ENCODE peak calls at places on chromosomes 6 and 20, in four cellular contexts. U is body of pancreas, R is mesenchymal stem cell, M is neural progenitor cell. G is an unnamed sample.
A peak's percentile ranks its signal among the peaks of the same experiment; 100 is the strongest.

GRCh38 chr6:138005846-138006245 is 101.4 kb downstream of the PERP start:
- DNase-seq in U (no peak), R (no peak), M (no peak), G (no peak)

GRCh38 chr20:51447097-51447764 is 95.3 kb downstream of the NFATC2 start:
- DNase-seq in U (peak; percentile 58), R (peak; percentile 93), M (peak; percentile 36), G (no peak)

GRCh38 chr6:7392402-7392801 is 2.8 kb downstream of the RIOK1 start:
- DNase-seq in U (no peak), R (peak; percentile 24), M (no peak), G (no peak)

GRCh38 chr6:72626126-72626525 is 4.3 kb downstream of the KCNQ5 start:
- DNase-seq in U (no peak), R (no peak), M (no peak), G (no peak)

GRCh38 chr20:5674176-5674660 is 76.0 kb upstream of the SHLD1 start:
- DNase-seq in U (peak; percentile 14), R (peak; percentile 26), M (no peak), G (no peak)

GRCh38 chr6:134295953-134296553 is 21.9 kb downstream of the SGK1 start:
- DNase-seq in U (peak; percentile 64), R (peak; percentile 98), M (no peak), G (no peak)

GRCh38 chr20:50658804-50659380 is 32.5 kb downstream of the RIPOR3 start:
- DNase-seq in U (peak; percentile 91), R (no peak), M (no peak), G (peak; percentile 58)

GRCh38 chr20:50995506-50995905 is 27.4 kb downstream of the KCNG1 start:
- DNase-seq in U (no peak), R (peak; percentile 44), M (no peak), G (no peak)

GRCh38 chr20:7790189-7790588 is 150.1 kb downstream of the HAO1 start:
- DNase-seq in U (no peak), R (no peak), M (no peak), G (no peak)

GRCh38 chr6:153023977-153024376 is 21.5 kb upstream of the MTRF1L start:
- DNase-seq in U (no peak), R (no peak), M (no peak), G (no peak)

GRCh38 chr6:155177369-155177961 is 86.3 kb upstream of the CLDN20 start:
- DNase-seq in U (peak; percentile 64), R (peak; percentile 78), M (peak; percentile 77), G (no peak)

GRCh38 chr6:157764346-157765068 is 58.5 kb upstream of the SNX9 start:
- DNase-seq in U (peak; percentile 79), R (peak; percentile 100), M (peak; percentile 15), G (peak; percentile 44)

GRCh38 chr6:170251776-170252571 is 38.9 kb downstream of the DLL1 start:
- DNase-seq in U (no peak), R (no peak), M (no peak), G (no peak)

GRCh38 chr20:17837179-17837578 is 131.4 kb downstream of the SNX5 start:
- DNase-seq in U (no peak), R (no peak), M (no peak), G (no peak)

GRCh38 chr6:96784650-96785049 is 52.6 kb downstream of the GPR63 start:
- DNase-seq in U (no peak), R (no peak), M (no peak), G (no peak)

GRCh38 chr6:170429457-170429856 is 122.9 kb downstream of the FAM120B start:
- DNase-seq in U (no peak), R (peak; percentile 22), M (no peak), G (no peak)

GRCh38 chr6:149750136-149750609 is 632 bp downstream of the PCMT1 start:
- DNase-seq in U (peak; percentile 36), R (peak; percentile 77), M (peak; percentile 72), G (peak; percentile 67)

GRCh38 chr20:34825530-34826362 is at the start of gene NCOA6:
- DNase-seq in U (peak; percentile 89), R (peak; percentile 80), M (peak; percentile 82), G (peak; percentile 85)

GRCh38 chr6:134482585-134483346 is 164.9 kb upstream of the SGK1 start:
- DNase-seq in U (no peak), R (no peak), M (no peak), G (no peak)

GRCh38 chr6:10382728-10383127 is 32.1 kb downstream of the TFAP2A start:
- DNase-seq in U (no peak), R (no peak), M (no peak), G (no peak)

GRCh38 chr20:32439132-32439829 is 81.2 kb downstream of the ASXL1 start:
- DNase-seq in U (no peak), R (peak; percentile 79), M (no peak), G (no peak)

GRCh38 chr20:10673176-10673830 is 496 bp downstream of the JAG1 start:
- DNase-seq in U (peak; percentile 45), R (no peak), M (peak; percentile 87), G (no peak)

GRCh38 chr6:1477432-1478090 is 88.2 kb downstream of the FOXF2 start:
- DNase-seq in U (no peak), R (no peak), M (no peak), G (no peak)

GRCh38 chr6:119079288-119079809 is 885 bp upstream of the FAM184A start:
- DNase-seq in U (peak; percentile 20), R (peak; percentile 33), M (no peak), G (no peak)

GRCh38 chr20:36206068-36206467 is 30.2 kb upstream of the AAR2 start:
- DNase-seq in U (no peak), R (no peak), M (no peak), G (no peak)

GRCh38 chr20:36207602-36208001 is 28.7 kb upstream of the AAR2 start:
- DNase-seq in U (no peak), R (no peak), M (no peak), G (no peak)

GRCh38 chr20:36205026-36205425 is 31.3 kb upstream of the AAR2 start:
- DNase-seq in U (no peak), R (no peak), M (no peak), G (no peak)

GRCh38 chr20:36208257-36208656 is 28.0 kb upstream of the AAR2 start:
- DNase-seq in U (no peak), R (no peak), M (no peak), G (no peak)

GRCh38 chr20:36206641-36207040 is 29.6 kb upstream of the AAR2 start:
- DNase-seq in U (no peak), R (no peak), M (no peak), G (no peak)
- H3K4me3 ChIP-seq in U (no peak overlapping the region), R (no peak overlapping the region), M (no peak overlapping the region), G (no peak overlapping the region)

DNA sequence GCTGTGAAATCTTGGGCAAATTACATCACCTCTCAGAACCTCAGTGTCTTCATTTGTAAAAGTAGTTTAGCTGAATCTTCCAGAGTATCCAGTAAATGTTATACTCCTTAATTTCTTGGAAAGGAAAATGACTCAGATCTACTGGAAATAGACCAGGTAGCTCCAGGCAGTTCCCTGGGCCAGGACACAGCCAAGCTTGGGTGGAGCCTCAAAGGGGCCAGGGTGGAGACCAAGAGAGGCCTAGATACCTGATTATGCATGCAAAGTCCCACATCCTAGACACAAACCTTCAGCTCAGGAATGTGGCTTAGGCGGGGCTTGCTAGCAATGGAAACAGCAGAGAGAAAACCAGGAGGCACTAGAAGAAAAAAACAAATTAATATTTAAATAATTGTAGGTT is 272.8 kb downstream of the MAFB start:
- DNase-seq in U (no peak), R (no peak), M (no peak), G (no peak)
- H3K27me3 ChIP-seq in U (no peaks in the 10 kb centered on the region), R (peaks cover 5% of the 10 kb centered on the region), M (no peaks in the 10 kb centered on the region), G (no peaks in the 10 kb centered on the region)

GRCh38 chr6:34064675-34065074 is 81.2 kb downstream of the GRM4 start:
- DNase-seq in U (no peak), R (no peak), M (no peak), G (no peak)

GRCh38 chr6:34066772-34067770 is 78.8 kb downstream of the GRM4 start:
- DNase-seq in U (no peak), R (no peak), M (no peak), G (no peak)

GRCh38 chr6:34063641-34064040 is 82.2 kb downstream of the GRM4 start:
- DNase-seq in U (no peak), R (no peak), M (no peak), G (no peak)

GRCh38 chr6:34066284-34066571 is 79.7 kb downstream of the GRM4 start:
- DNase-seq in U (no peak), R (no peak), M (no peak), G (no peak)

DNA sequence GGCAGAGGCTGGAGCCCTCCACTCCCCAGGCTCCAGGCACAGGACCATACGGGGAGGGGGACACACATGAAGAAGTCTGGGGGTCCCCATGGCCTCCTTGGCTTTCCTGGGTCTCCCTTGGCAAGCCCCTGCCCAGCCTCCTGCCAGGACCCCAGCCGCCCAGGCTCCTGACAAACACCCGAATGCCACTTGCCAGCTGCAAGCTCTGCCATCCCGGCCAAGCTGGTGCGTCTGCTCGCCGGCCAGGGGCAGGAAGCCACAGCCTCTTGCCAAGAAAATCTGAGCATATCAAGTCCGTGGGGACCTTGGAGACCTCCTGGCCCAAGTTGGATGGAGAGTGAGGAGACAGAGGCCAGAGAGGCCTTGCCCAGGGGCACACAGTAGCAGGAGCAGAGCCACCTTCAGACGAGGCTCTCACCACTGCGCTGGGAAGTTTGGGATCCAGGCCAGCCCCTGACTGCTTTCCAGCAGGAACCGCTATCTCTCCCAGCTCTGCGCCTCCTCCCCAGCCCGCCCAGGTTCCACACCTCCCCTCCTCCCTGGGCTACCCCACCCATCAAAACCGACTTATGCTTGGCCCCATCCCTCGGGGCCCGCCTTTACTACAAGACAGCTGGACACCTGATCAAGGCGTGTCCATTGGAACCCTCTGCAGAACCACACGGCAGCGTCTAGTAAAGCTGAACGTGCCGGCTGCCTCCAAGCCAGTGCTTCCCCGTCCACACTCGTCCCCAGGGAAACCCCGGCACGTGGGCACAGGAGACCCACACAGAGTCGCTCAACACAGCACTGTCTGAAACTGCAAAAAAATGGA is 80.2 kb downstream of the GRM4 start:
- DNase-seq in U (no peak), R (no peak), M (no peak), G (no peak)
- H3K4me3 ChIP-seq in U (no peak overlapping the region), R (no peak overlapping the region), M (no peak overlapping the region), G (no peak overlapping the region)

GRCh38 chr20:61300741-61301140 is 48.7 kb downstream of the CDH4 start:
- DNase-seq in U (no peak), R (no peak), M (peak; percentile 30), G (no peak)

GRCh38 chr20:61303217-61303616 is 51.2 kb downstream of the CDH4 start:
- DNase-seq in U (no peak), R (no peak), M (no peak), G (no peak)

GRCh38 chr20:61300293-61300692 is 48.2 kb downstream of the CDH4 start:
- DNase-seq in U (no peak), R (no peak), M (no peak), G (no peak)

GRCh38 chr20:61303675-61304074 is 51.6 kb downstream of the CDH4 start:
- DNase-seq in U (no peak), R (no peak), M (no peak), G (no peak)

DNA sequence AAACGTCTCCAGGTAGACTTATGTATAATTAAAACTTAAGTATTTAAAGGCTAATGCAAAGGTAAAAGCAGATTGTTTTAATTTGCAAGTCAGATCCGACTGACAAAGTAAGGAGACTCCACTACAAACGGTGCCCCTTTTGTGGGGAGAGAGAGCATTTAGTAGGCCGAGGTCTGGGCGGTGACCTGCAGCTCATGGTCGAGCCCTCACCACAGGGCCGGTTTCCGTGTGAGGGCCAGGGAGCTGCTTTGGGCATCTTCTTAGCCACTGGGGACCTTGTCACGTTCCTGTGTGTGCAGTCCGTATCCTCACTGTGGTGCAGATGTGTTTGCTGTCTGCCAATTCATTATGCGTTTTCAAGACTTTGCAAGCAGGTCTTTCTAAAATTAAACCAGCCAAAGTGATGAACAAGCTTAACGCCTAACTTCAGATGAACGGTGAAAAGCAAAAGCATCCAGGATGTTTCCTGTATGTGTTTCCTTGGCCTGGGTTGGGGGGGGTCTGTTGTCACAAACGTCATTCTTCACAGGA is 50.0 kb downstream of the CDH4 start:
- DNase-seq in U (no peak), R (no peak), M (no peak), G (no peak)
- H3K27me3 ChIP-seq in U (no peaks in the 10 kb centered on the region), R (peaks cover 5% of the 10 kb centered on the region), M (no peaks in the 10 kb centered on the region), G (no peaks in the 10 kb centered on the region)

GRCh38 chr6:32140420-32141046 is 10.4 kb upstream of the FKBPL start:
- DNase-seq in U (no peak), R (peak; percentile 48), M (no peak), G (no peak)
- H3K4me3 ChIP-seq in U (no peak overlapping the region), R (no peak overlapping the region), M (no peak overlapping the region), G (no peak overlapping the region)

G was measured in dorsolateral prefrontal cortex.